ENCODE peak calls at places on chromosome 22, in four cellular contexts. One of them, this sample, is unnamed.

GRCh38 chr22:50252081-50253045 is 1.3 kb upstream of the HDAC10 start:
- DNase-seq in HT1080: peak; percentile 72
- DNase-seq in GM04504: no peak
- DNase-seq in NCI-H774: no peak
- DNase-seq in this sample: peak; percentile 68

GRCh38 chr22:49853981-49854791 is 542 bp downstream of the ZBED4 start:
- DNase-seq in HT1080: peak; percentile 21
- DNase-seq in GM04504: no peak
- DNase-seq in NCI-H774: no peak
- DNase-seq in this sample: peak; percentile 46

GRCh38 chr22:40660725-40661124 is 18.6 kb upstream of the MCHR1 start:
- DNase-seq in HT1080: no peak
- DNase-seq in GM04504: no peak
- DNase-seq in NCI-H774: no peak
- DNase-seq in this sample: no peak

GRCh38 chr22:29769723-29770321 is 2.7 kb downstream of the UQCR10 start:
- DNase-seq in HT1080: no peak
- DNase-seq in GM04504: no peak
- DNase-seq in NCI-H774: no peak
- DNase-seq in this sample: no peak

GRCh38 chr22:37283393-37283937 is 1.2 kb downstream of the CYTH4 start:
- DNase-seq in HT1080: no peak
- DNase-seq in GM04504: no peak
- DNase-seq in NCI-H774: no peak
- DNase-seq in this sample: no peak

GRCh38 chr22:46993626-46994025 is 231.2 kb downstream of the TBC1D22A start:
- DNase-seq in HT1080: no peak
- DNase-seq in GM04504: no peak
- DNase-seq in NCI-H774: no peak
- DNase-seq in this sample: no peak

GRCh38 chr22:23529166-23530103 is 50.7 kb downstream of the IGLL1 start:
- DNase-seq in HT1080: no peak
- DNase-seq in GM04504: no peak
- DNase-seq in NCI-H774: no peak
- DNase-seq in this sample: no peak

GRCh38 chr22:33000342-33001280 is 57.6 kb downstream of the SYN3 start:
- DNase-seq in HT1080: peak; percentile 44
- DNase-seq in GM04504: no peak
- DNase-seq in NCI-H774: no peak
- DNase-seq in this sample: peak; percentile 53

GRCh38 chr22:21447694-21448402 is 19.3 kb upstream of the TMEM191C start:
- DNase-seq in HT1080: no peak
- DNase-seq in GM04504: no peak
- DNase-seq in NCI-H774: no peak
- DNase-seq in this sample: no peak

GRCh38 chr22:47551438-47551788 is 789.0 kb downstream of the TBC1D22A start:
- DNase-seq in HT1080: no peak
- DNase-seq in GM04504: no peak
- DNase-seq in NCI-H774: no peak
- DNase-seq in this sample: no peak

GRCh38 chr22:20089977-20090729 is 10.1 kb downstream of the DGCR8 start:
- DNase-seq in HT1080: no peak
- DNase-seq in GM04504: peak; percentile 22
- DNase-seq in NCI-H774: no peak
- DNase-seq in this sample: no peak

GRCh38 chr22:37633693-37634504 is 5.6 kb upstream of the SH3BP1 start:
- DNase-seq in HT1080: peak; percentile 80
- DNase-seq in GM04504: peak; percentile 69
- DNase-seq in NCI-H774: no peak
- DNase-seq in this sample: peak; percentile 60

GRCh38 chr22:33757443-33758124 is 162.7 kb downstream of the LARGE1 start:
- DNase-seq in HT1080: no peak
- DNase-seq in GM04504: no peak
- DNase-seq in NCI-H774: no peak
- DNase-seq in this sample: no peak

GRCh38 chr22:25057013-25057881 is 104.7 kb downstream of the KIAA1671 start:
- DNase-seq in HT1080: peak; percentile 42
- DNase-seq in GM04504: peak; percentile 5
- DNase-seq in NCI-H774: peak; percentile 29
- DNase-seq in this sample: peak; percentile 64

GRCh38 chr22:44515779-44516178 is 17.7 kb upstream of the RTL6 start:
- DNase-seq in HT1080: no peak
- DNase-seq in GM04504: no peak
- DNase-seq in NCI-H774: no peak
- DNase-seq in this sample: no peak

GRCh38 chr22:28032896-28033295 is 113.8 kb upstream of the PITPNB start:
- DNase-seq in HT1080: no peak
- DNase-seq in GM04504: no peak
- DNase-seq in NCI-H774: no peak
- DNase-seq in this sample: no peak

GRCh38 chr22:38868286-38868721 is 3.7 kb downstream of the CBX6 start:
- DNase-seq in HT1080: no peak
- DNase-seq in GM04504: no peak
- DNase-seq in NCI-H774: no peak
- DNase-seq in this sample: no peak

GRCh38 chr22:42292726-42293520 is 22.5 kb upstream of the TCF20 start:
- DNase-seq in HT1080: no peak
- DNase-seq in GM04504: no peak
- DNase-seq in NCI-H774: no peak
- DNase-seq in this sample: no peak

GRCh38 chr22:50481440-50482106 is at the start of gene ADM2:
- DNase-seq in HT1080: no peak
- DNase-seq in GM04504: no peak
- DNase-seq in NCI-H774: no peak
- DNase-seq in this sample: no peak

GRCh38 chr22:31857247-31857646 is 87.1 kb upstream of the YWHAH start:
- DNase-seq in HT1080: no peak
- DNase-seq in GM04504: no peak
- DNase-seq in NCI-H774: peak; percentile 68
- DNase-seq in this sample: peak; percentile 50

GRCh38 chr22:36737776-36738175 is 34.2 kb upstream of the CACNG2 start:
- DNase-seq in HT1080: no peak
- DNase-seq in GM04504: no peak
- DNase-seq in NCI-H774: no peak
- DNase-seq in this sample: no peak

GRCh38 chr22:46542011-46542985 is 4.9 kb upstream of the CELSR1 start:
- DNase-seq in HT1080: peak; percentile 72
- DNase-seq in GM04504: no peak
- DNase-seq in NCI-H774: no peak
- DNase-seq in this sample: peak; percentile 82

GRCh38 chr22:21952586-21953571 is at the start of gene PPM1F:
- DNase-seq in HT1080: peak; percentile 61
- DNase-seq in GM04504: peak; percentile 41
- DNase-seq in NCI-H774: peak; percentile 66
- DNase-seq in this sample: peak; percentile 83

GRCh38 chr22:44574057-44574456 is 76.0 kb upstream of the RTL6 start:
- DNase-seq in HT1080: peak; percentile 81
- DNase-seq in GM04504: peak; percentile 69
- DNase-seq in NCI-H774: no peak
- DNase-seq in this sample: peak; percentile 81

GRCh38 chr22:37996515-37997246 is 12.3 kb upstream of the SOX10 start:
- DNase-seq in HT1080: no peak
- DNase-seq in GM04504: no peak
- DNase-seq in NCI-H774: no peak
- DNase-seq in this sample: no peak

GRCh38 chr22:45180280-45180679 is 16.6 kb downstream of the NUP50 start:
- DNase-seq in HT1080: no peak
- DNase-seq in GM04504: no peak
- DNase-seq in NCI-H774: no peak
- DNase-seq in this sample: no peak

GRCh38 chr22:22840778-22841177 is 46.8 kb upstream of the IGLL5 start:
- DNase-seq in HT1080: no peak
- DNase-seq in GM04504: no peak
- DNase-seq in NCI-H774: no peak
- DNase-seq in this sample: no peak

This sample was measured in kidney tubule cell.